ENCODE peak calls at places on chromosomes 4 and X, in four cellular contexts. I is T47D, G is T-helper 17 cell, U is non-pigmented ciliary epithelial cell. D is an unnamed sample.
A peak's percentile ranks its signal among the peaks of the same experiment; 100 is the strongest.

GRCh38 chr4:151231915-151232595 is 44.9 kb upstream of the PRSS48 start:
- DNase-seq in I (no peak), G (no peak), U (no peak), D (no peak)

GRCh38 chr4:8818063-8818881 is 53.4 kb downstream of the HMX1 start:
- DNase-seq in I (no peak), G (peak; percentile 1), U (no peak), D (no peak)

GRCh38 chr4:5361968-5362367 is 310.7 kb downstream of the STK32B start:
- DNase-seq in I (no peak), G (no peak), U (no peak), D (no peak)

GRCh38 chr4:126267689-126268088 is 952.9 kb downstream of the FAT4 start:
- DNase-seq in I (no peak), G (no peak), U (peak; percentile 27), D (no peak)

GRCh38 chr4:150572704-150573504 is 9.0 kb upstream of the MAB21L2 start:
- DNase-seq in I (no peak), G (no peak), U (no peak), D (no peak)

GRCh38 chrX:132576945-132577344 is 88.1 kb upstream of the MBNL3 start:
- DNase-seq in I (no peak), G (no peak), U (no peak), D (no peak)

GRCh38 chrX:31420711-31421151 is 348.9 kb upstream of the FTHL17 start:
- DNase-seq in I (no peak), G (no peak), U (no peak), D (no peak)

GRCh38 chrX:118353081-118353850 is 7.4 kb downstream of the WDR44 start:
- DNase-seq in I (no peak), G (no peak), U (no peak), D (no peak)

GRCh38 chrX:85111347-85111746 is 107.7 kb downstream of the APOOL start:
- DNase-seq in I (no peak), G (no peak), U (no peak), D (no peak)

GRCh38 chr4:65482410-65482809 is 187.9 kb downstream of the EPHA5 start:
- DNase-seq in I (no peak), G (no peak), U (peak; percentile 57), D (no peak)

GRCh38 chr4:101355767-101356702 is 8.7 kb upstream of the PPP3CA start:
- DNase-seq in I (no peak), G (no peak), U (peak; percentile 86), D (no peak)

GRCh38 chrX:108139303-108139702 is 47.7 kb downstream of the ATG4A start:
- DNase-seq in I (no peak), G (no peak), U (no peak), D (no peak)

GRCh38 chr4:185773419-185773818 is 38.6 kb downstream of the SORBS2 start:
- DNase-seq in I (no peak), G (no peak), U (no peak), D (no peak)